ENCODE peak calls at places on chromosome 5, in four cellular contexts. One of them, this sample, is unnamed.

GRCh38 chr5:175836741-175837729 is 34.3 kb upstream of the CPLX2 start:
- DNase-seq in GM12878: no peak
- DNase-seq in HepG2: no peak
- DNase-seq in SK-N-SH: peak
- DNase-seq in this sample: no peak

GRCh38 chr5:134851307-134851923 is 5.6 kb downstream of the C5orf24 start:
- DNase-seq in GM12878: no peak
- DNase-seq in SK-N-SH: peak
- DNase-seq in HepG2: no peak
- DNase-seq in this sample: peak

GRCh38 chr5:115585265-115585664 is 17.0 kb downstream of the TICAM2 start:
- DNase-seq in GM12878: no peak
- DNase-seq in HepG2: no peak
- DNase-seq in SK-N-SH: no peak
- DNase-seq in this sample: no peak

GRCh38 chr5:5615569-5615968 is 193.1 kb downstream of the ICE1 start:
- DNase-seq in SK-N-SH: peak
- DNase-seq in HepG2: no peak
- DNase-seq in GM12878: no peak
- DNase-seq in this sample: no peak

GRCh38 chr5:82388186-82388585 is 110.0 kb upstream of the RPS23 start:
- DNase-seq in SK-N-SH: no peak
- DNase-seq in HepG2: no peak
- DNase-seq in GM12878: no peak
- DNase-seq in this sample: no peak

GRCh38 chr5:172775326-172776234 is 4.6 kb upstream of the DUSP1 start:
- DNase-seq in SK-N-SH: no peak
- DNase-seq in HepG2: peak
- DNase-seq in GM12878: no peak
- DNase-seq in this sample: no peak

GRCh38 chr5:106113922-106114321 is 1556.8 kb downstream of the EFNA5 start:
- DNase-seq in HepG2: no peak
- DNase-seq in SK-N-SH: no peak
- DNase-seq in GM12878: no peak
- DNase-seq in this sample: no peak

GRCh38 chr5:83567741-83568530 is 96.4 kb downstream of the VCAN start:
- DNase-seq in HepG2: peak
- DNase-seq in SK-N-SH: no peak
- DNase-seq in GM12878: no peak
- DNase-seq in this sample: no peak

GRCh38 chr5:143195496-143195895 is 208.0 kb downstream of the NR3C1 start:
- DNase-seq in GM12878: no peak
- DNase-seq in SK-N-SH: no peak
- DNase-seq in HepG2: no peak
- DNase-seq in this sample: no peak

GRCh38 chr5:168807261-168807660 is 228.1 kb upstream of the PANK3 start:
- DNase-seq in GM12878: no peak
- DNase-seq in SK-N-SH: no peak
- DNase-seq in HepG2: no peak
- DNase-seq in this sample: no peak

GRCh38 chr5:168803541-168803940 is 224.4 kb upstream of the PANK3 start:
- DNase-seq in HepG2: no peak
- DNase-seq in SK-N-SH: no peak
- DNase-seq in GM12878: no peak
- DNase-seq in this sample: no peak

GRCh38 chr5:168810641-168811040 is 231.5 kb upstream of the PANK3 start:
- DNase-seq in SK-N-SH: no peak
- DNase-seq in GM12878: no peak
- DNase-seq in HepG2: no peak
- DNase-seq in this sample: no peak

GRCh38 chr5:168809218-168809617 is 230.1 kb upstream of the PANK3 start:
- DNase-seq in SK-N-SH: no peak
- DNase-seq in HepG2: no peak
- DNase-seq in GM12878: no peak
- DNase-seq in this sample: no peak

DNA sequence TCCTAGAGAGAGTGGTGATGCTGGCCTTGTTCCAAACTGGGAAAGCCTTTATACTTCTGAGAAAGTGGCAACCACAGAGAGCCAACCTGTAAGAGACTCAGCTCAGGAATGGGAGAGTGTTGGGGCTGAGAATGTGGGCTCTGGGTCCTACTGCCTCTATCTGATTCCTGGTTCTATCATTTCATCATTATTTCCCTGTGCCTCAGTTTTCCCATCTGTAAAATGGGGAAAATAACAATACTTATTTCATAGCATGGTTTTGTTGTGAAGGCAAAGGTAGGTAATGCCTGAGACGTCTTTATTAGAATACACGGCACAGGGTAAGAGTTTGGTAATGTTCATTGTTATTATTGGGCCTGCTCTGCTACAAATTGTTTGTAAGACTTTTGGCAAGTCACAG is 229.0 kb upstream of the PANK3 start:
- DNase-seq in GM12878: no peak
- DNase-seq in HepG2: no peak
- DNase-seq in SK-N-SH: no peak
- DNase-seq in this sample: no peak
- TF ChIP-seq NFIC in GM12878: no peak
- TF ChIP-seq NFIC in HepG2: no peak
- TF ChIP-seq NFIC in SK-N-SH: no peak
- TF ChIP-seq NFIC in this sample: peak

DNA sequence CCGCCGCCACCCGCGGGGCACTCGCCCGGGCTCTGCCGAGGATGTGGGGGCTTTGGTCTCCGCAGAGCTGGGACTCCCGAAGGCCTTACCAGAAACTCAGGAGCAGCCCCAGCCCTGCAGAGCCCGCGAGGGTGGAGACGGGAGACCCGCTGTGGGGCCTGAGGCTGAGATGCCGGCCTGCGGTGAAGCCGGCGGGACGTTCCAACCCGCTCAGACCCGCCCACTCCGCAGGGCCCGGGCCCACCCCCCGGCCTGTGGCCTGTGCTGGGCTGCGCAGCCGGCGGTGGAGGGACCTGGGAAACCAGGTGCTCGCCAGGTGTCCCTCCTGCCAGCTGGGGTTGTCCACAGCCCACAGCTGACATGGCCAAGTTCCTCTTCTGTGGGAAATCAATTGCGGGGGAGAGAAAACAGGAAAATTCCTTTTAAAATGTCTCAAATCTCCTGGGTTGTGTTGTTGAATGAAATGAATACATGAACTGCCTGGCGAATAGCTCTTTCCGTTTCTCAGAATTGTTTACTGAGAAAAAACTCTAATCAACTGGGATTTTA is 48.9 kb upstream of the IRX4 start:
- DNase-seq in GM12878: no peak
- DNase-seq in HepG2: no peak
- DNase-seq in SK-N-SH: no peak
- DNase-seq in this sample: no peak
- TF ChIP-seq NFIC in GM12878: no peak
- TF ChIP-seq NFIC in HepG2: no peak
- TF ChIP-seq NFIC in SK-N-SH: no peak
- TF ChIP-seq NFIC in this sample: no peak

GRCh38 chr5:40656766-40657165 is 22.9 kb upstream of the PTGER4 start:
- DNase-seq in GM12878: no peak
- DNase-seq in HepG2: no peak
- DNase-seq in SK-N-SH: no peak
- DNase-seq in this sample: no peak

GRCh38 chr5:40655138-40655537 is 24.6 kb upstream of the PTGER4 start:
- DNase-seq in SK-N-SH: no peak
- DNase-seq in HepG2: no peak
- DNase-seq in GM12878: no peak
- DNase-seq in this sample: no peak

GRCh38 chr5:40666657-40667056 is 13.1 kb upstream of the PTGER4 start:
- DNase-seq in SK-N-SH: no peak
- DNase-seq in HepG2: no peak
- DNase-seq in GM12878: no peak
- DNase-seq in this sample: no peak

GRCh38 chr5:40665902-40666301 is 13.8 kb upstream of the PTGER4 start:
- DNase-seq in SK-N-SH: no peak
- DNase-seq in HepG2: no peak
- DNase-seq in GM12878: no peak
- DNase-seq in this sample: no peak

GRCh38 chr5:40660751-40661150 is 19.0 kb upstream of the PTGER4 start:
- DNase-seq in GM12878: no peak
- DNase-seq in HepG2: no peak
- DNase-seq in SK-N-SH: no peak
- DNase-seq in this sample: no peak
- TF ChIP-seq NFIC in GM12878: no peak
- TF ChIP-seq NFIC in HepG2: no peak
- TF ChIP-seq NFIC in SK-N-SH: no peak
- TF ChIP-seq NFIC in this sample: no peak

GRCh38 chr5:10073705-10074104 is 176.0 kb downstream of the ATPSCKMT start:
- DNase-seq in HepG2: no peak
- DNase-seq in GM12878: no peak
- DNase-seq in SK-N-SH: no peak
- DNase-seq in this sample: no peak
- TF ChIP-seq NFIC in HepG2: no peak
- TF ChIP-seq NFIC in GM12878: no peak
- TF ChIP-seq NFIC in SK-N-SH: no peak
- TF ChIP-seq NFIC in this sample: no peak

DNA sequence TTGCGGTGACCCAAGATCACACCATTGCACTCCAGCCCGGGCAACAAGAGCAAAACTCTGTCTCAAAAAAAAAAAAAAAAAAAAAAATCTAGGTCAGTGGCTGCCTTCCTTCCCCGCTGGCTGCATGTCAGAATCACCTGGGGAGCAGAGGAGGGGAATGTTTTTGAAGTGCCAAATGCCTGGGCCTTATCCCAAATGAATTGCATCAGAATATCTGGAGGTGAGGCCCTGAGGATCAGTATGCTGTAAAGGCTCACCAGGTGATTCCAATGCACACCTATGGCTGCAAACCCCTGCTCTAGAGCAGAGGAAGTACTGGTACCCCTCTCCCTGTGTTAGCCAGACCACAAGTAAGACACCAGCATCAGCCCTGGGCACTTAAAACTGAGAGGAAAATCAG is 44.7 kb upstream of the GABRP start:
- DNase-seq in GM12878: no peak
- DNase-seq in HepG2: no peak
- DNase-seq in SK-N-SH: no peak
- DNase-seq in this sample: no peak
- TF ChIP-seq NFIC in GM12878: no peak
- TF ChIP-seq NFIC in HepG2: no peak
- TF ChIP-seq NFIC in SK-N-SH: no peak
- TF ChIP-seq NFIC in this sample: no peak

DNA sequence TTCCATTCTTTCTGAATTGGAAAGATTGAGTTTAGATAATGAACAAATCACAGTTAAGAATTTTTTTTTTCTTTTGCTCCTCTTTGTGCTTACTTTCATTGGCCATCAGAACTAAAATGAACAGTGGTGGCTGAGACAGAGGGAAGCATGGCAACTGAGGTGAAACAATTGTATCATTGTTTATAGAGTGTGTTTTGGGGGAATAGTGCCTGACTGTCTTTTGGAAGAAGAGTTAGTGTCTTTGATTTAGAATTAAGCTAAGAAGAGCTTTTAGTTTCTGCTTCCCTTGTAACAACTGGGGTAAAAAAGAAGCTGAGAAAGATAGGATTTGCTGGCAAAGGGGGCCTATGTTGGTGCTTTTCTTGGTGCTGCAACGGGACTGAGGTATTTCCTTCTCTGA is 24.0 kb downstream of the HSD17B4 start:
- DNase-seq in SK-N-SH: no peak
- DNase-seq in GM12878: no peak
- DNase-seq in HepG2: no peak
- DNase-seq in this sample: no peak
- TF ChIP-seq NFIC in SK-N-SH: no peak
- TF ChIP-seq NFIC in GM12878: no peak
- TF ChIP-seq NFIC in HepG2: no peak
- TF ChIP-seq NFIC in this sample: no peak

GRCh38 chr5:162283611-162284010 is 216.0 kb downstream of the GABRG2 start:
- DNase-seq in GM12878: no peak
- DNase-seq in HepG2: no peak
- DNase-seq in SK-N-SH: no peak
- DNase-seq in this sample: no peak

GRCh38 chr5:162288647-162289296 is 221.2 kb downstream of the GABRG2 start:
- DNase-seq in GM12878: peak
- DNase-seq in SK-N-SH: no peak
- DNase-seq in HepG2: no peak
- DNase-seq in this sample: no peak

DNA sequence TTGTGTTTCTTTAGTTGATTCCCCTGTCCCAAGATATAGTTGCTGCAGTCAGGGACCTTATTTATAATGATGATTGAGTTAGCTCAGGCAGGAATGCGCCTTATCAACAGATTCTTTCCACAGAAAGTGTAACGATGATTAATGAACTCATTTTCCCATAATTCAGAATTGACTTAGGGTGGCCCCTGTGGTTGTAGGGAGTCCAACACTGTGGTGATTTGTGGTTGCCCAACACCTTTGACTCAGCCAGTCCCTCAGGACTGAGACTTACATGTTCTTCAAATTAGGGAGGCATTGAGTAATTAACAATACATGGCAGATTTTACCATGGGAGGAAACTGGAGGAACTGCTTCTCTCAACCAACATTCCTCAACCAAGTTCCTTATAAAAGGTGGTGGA is 221.9 kb downstream of the GABRG2 start:
- DNase-seq in HepG2: no peak
- DNase-seq in SK-N-SH: no peak
- DNase-seq in GM12878: no peak
- DNase-seq in this sample: no peak
- TF ChIP-seq NFIC in HepG2: no peak
- TF ChIP-seq NFIC in SK-N-SH: no peak
- TF ChIP-seq NFIC in GM12878: no peak
- TF ChIP-seq NFIC in this sample: no peak

GRCh38 chr5:74201334-74202081 is 439.0 kb downstream of the ENC1 start:
- DNase-seq in GM12878: peak
- DNase-seq in SK-N-SH: no peak
- DNase-seq in HepG2: no peak
- DNase-seq in this sample: peak
- TF ChIP-seq NFIC in GM12878: peak
- TF ChIP-seq NFIC in SK-N-SH: peak
- TF ChIP-seq NFIC in HepG2: no peak
- TF ChIP-seq NFIC in this sample: no peak

GRCh38 chr5:109857405-109858031 is 167.8 kb downstream of the MAN2A1 start:
- DNase-seq in GM12878: no peak
- DNase-seq in SK-N-SH: no peak
- DNase-seq in HepG2: no peak
- DNase-seq in this sample: no peak
- TF ChIP-seq NFIC in GM12878: no peak
- TF ChIP-seq NFIC in SK-N-SH: no peak
- TF ChIP-seq NFIC in HepG2: no peak
- TF ChIP-seq NFIC in this sample: no peak

DNA sequence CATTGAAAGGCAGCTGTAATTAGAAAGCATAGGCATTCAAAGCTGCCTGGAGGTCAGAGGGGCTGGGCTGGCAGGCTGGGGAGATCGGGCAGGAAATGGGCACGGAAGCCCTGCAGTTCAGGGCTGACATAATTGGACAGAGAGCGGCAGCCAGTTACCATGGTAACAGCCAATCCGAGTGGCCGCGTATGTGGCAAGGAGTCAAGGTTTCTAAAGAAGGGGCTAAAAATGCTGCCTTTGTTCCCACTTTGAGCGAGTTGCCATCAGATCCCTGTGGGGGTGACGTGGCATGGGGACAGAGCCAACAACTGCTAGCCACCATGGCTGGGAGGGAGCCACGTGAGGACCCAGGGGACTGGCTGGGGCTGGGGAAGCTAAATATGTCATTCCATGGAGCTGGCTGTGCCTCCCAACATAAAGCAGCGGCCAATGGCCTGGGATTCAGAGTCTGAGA is 44.7 kb upstream of the NDFIP1 start:
- DNase-seq in SK-N-SH: peak
- DNase-seq in GM12878: no peak
- DNase-seq in HepG2: peak
- DNase-seq in this sample: no peak
- TF ChIP-seq NFIC in SK-N-SH: peak
- TF ChIP-seq NFIC in GM12878: no peak
- TF ChIP-seq NFIC in HepG2: no peak
- TF ChIP-seq NFIC in this sample: no peak